ENCODE peak calls at places on chromosomes 4 and X, in ten cellular contexts. One of them, this sample, is unnamed.

GRCh38 chrX:17860179-17860780 is 818 bp downstream of the RAI2 start:
- DNase-seq in GM13976: no peak
- DNase-seq in head of caudate nucleus: peak; percentile 16
- DNase-seq in GM19239: no peak
- DNase-seq in EL: no peak
- DNase-seq in stimulated activated CD8-positive, alpha-beta memory T cell treated with anti-CD3 and anti-CD28 coated beads, Interleukin-12 subunit alpha, Interleukin-12 subunit beta, amount 100 ng/mL, for 4 hours: no peak
- DNase-seq in renal cortical epithelial cell: no peak
- DNase-seq in A172: no peak
- DNase-seq in GM23248: peak; percentile 19
- DNase-seq in activated naive CD4-positive, alpha-beta T cell: peak; percentile 3
- DNase-seq in this sample: no peak

GRCh38 chr4:90317785-90318184 is 190.6 kb downstream of the CCSER1 start:
- DNase-seq in GM13976: no peak
- DNase-seq in head of caudate nucleus: no peak
- DNase-seq in GM19239: no peak
- DNase-seq in EL: peak; percentile 57
- DNase-seq in stimulated activated CD8-positive, alpha-beta memory T cell treated with anti-CD3 and anti-CD28 coated beads, Interleukin-12 subunit alpha, Interleukin-12 subunit beta, amount 100 ng/mL, for 4 hours: no peak
- DNase-seq in renal cortical epithelial cell: peak; percentile 88
- DNase-seq in A172: peak; percentile 95
- DNase-seq in GM23248: peak; percentile 85
- DNase-seq in activated naive CD4-positive, alpha-beta T cell: no peak
- DNase-seq in this sample: peak; percentile 67

GRCh38 chr4:122857160-122857559 is 30.5 kb downstream of the FGF2 start:
- DNase-seq in GM13976: no peak
- DNase-seq in head of caudate nucleus: no peak
- DNase-seq in GM19239: no peak
- DNase-seq in EL: no peak
- DNase-seq in stimulated activated CD8-positive, alpha-beta memory T cell treated with anti-CD3 and anti-CD28 coated beads, Interleukin-12 subunit alpha, Interleukin-12 subunit beta, amount 100 ng/mL, for 4 hours: no peak
- DNase-seq in renal cortical epithelial cell: peak; percentile 15
- DNase-seq in A172: no peak
- DNase-seq in GM23248: no peak
- DNase-seq in activated naive CD4-positive, alpha-beta T cell: no peak
- DNase-seq in this sample: no peak

GRCh38 chrX:15834827-15835595 is 19.6 kb downstream of the AP1S2 start:
- DNase-seq in GM13976: no peak
- DNase-seq in head of caudate nucleus: no peak
- DNase-seq in GM19239: no peak
- DNase-seq in EL: no peak
- DNase-seq in stimulated activated CD8-positive, alpha-beta memory T cell treated with anti-CD3 and anti-CD28 coated beads, Interleukin-12 subunit alpha, Interleukin-12 subunit beta, amount 100 ng/mL, for 4 hours: no peak
- DNase-seq in renal cortical epithelial cell: peak; percentile 22
- DNase-seq in A172: no peak
- DNase-seq in GM23248: no peak
- DNase-seq in activated naive CD4-positive, alpha-beta T cell: no peak
- DNase-seq in this sample: peak; percentile 11

GRCh38 chrX:41326431-41326830 is 7.5 kb upstream of the DDX3X start:
- DNase-seq in GM13976: no peak
- DNase-seq in head of caudate nucleus: no peak
- DNase-seq in GM19239: no peak
- DNase-seq in EL: no peak
- DNase-seq in stimulated activated CD8-positive, alpha-beta memory T cell treated with anti-CD3 and anti-CD28 coated beads, Interleukin-12 subunit alpha, Interleukin-12 subunit beta, amount 100 ng/mL, for 4 hours: no peak
- DNase-seq in renal cortical epithelial cell: no peak
- DNase-seq in A172: no peak
- DNase-seq in GM23248: no peak
- DNase-seq in activated naive CD4-positive, alpha-beta T cell: no peak
- DNase-seq in this sample: no peak

GRCh38 chr4:93829531-93830089 is 1.1 kb downstream of the ATOH1 start:
- DNase-seq in GM13976: peak; percentile 37
- DNase-seq in head of caudate nucleus: no peak
- DNase-seq in GM19239: no peak
- DNase-seq in EL: no peak
- DNase-seq in stimulated activated CD8-positive, alpha-beta memory T cell treated with anti-CD3 and anti-CD28 coated beads, Interleukin-12 subunit alpha, Interleukin-12 subunit beta, amount 100 ng/mL, for 4 hours: no peak
- DNase-seq in renal cortical epithelial cell: no peak
- DNase-seq in A172: no peak
- DNase-seq in GM23248: peak; percentile 2
- DNase-seq in activated naive CD4-positive, alpha-beta T cell: no peak
- DNase-seq in this sample: no peak

GRCh38 chr4:108345862-108346530 is 177.3 kb upstream of the LEF1 start:
- DNase-seq in GM13976: no peak
- DNase-seq in head of caudate nucleus: no peak
- DNase-seq in GM19239: no peak
- DNase-seq in EL: peak; percentile 44
- DNase-seq in stimulated activated CD8-positive, alpha-beta memory T cell treated with anti-CD3 and anti-CD28 coated beads, Interleukin-12 subunit alpha, Interleukin-12 subunit beta, amount 100 ng/mL, for 4 hours: no peak
- DNase-seq in renal cortical epithelial cell: peak; percentile 75
- DNase-seq in A172: peak; percentile 55
- DNase-seq in GM23248: peak; percentile 33
- DNase-seq in activated naive CD4-positive, alpha-beta T cell: no peak
- DNase-seq in this sample: peak; percentile 39

GRCh38 chrX:128769511-128769910 is 717.3 kb upstream of the ACTRT1 start:
- DNase-seq in GM13976: no peak
- DNase-seq in head of caudate nucleus: no peak
- DNase-seq in GM19239: no peak
- DNase-seq in EL: no peak
- DNase-seq in stimulated activated CD8-positive, alpha-beta memory T cell treated with anti-CD3 and anti-CD28 coated beads, Interleukin-12 subunit alpha, Interleukin-12 subunit beta, amount 100 ng/mL, for 4 hours: no peak
- DNase-seq in renal cortical epithelial cell: no peak
- DNase-seq in A172: no peak
- DNase-seq in GM23248: no peak
- DNase-seq in activated naive CD4-positive, alpha-beta T cell: no peak
- DNase-seq in this sample: no peak

GRCh38 chr4:185774815-185775684 is 36.9 kb downstream of the SORBS2 start:
- DNase-seq in GM13976: no peak
- DNase-seq in head of caudate nucleus: no peak
- DNase-seq in GM19239: no peak
- DNase-seq in EL: peak; percentile 81
- DNase-seq in stimulated activated CD8-positive, alpha-beta memory T cell treated with anti-CD3 and anti-CD28 coated beads, Interleukin-12 subunit alpha, Interleukin-12 subunit beta, amount 100 ng/mL, for 4 hours: no peak
- DNase-seq in renal cortical epithelial cell: peak; percentile 81
- DNase-seq in A172: peak; percentile 83
- DNase-seq in GM23248: peak; percentile 82
- DNase-seq in activated naive CD4-positive, alpha-beta T cell: no peak
- DNase-seq in this sample: peak; percentile 67